ENCODE peak calls at places on chromosomes 1 and 21, in four cellular contexts. J, X, T and O are unnamed samples.

GRCh38 chr1:46188295-46189030 is 9.8 kb downstream of the POMGNT1 start:
- DNase-seq in T (peak), J (no peak), X (no peak), O (no peak)

GRCh38 chr1:61980561-61980960 is 214.1 kb upstream of the L1TD1 start:
- DNase-seq in X (no peak), J (no peak), T (no peak), O (no peak)

GRCh38 chr1:175900171-175900570 is 156.8 kb upstream of the TNR start:
- DNase-seq in J (no peak), X (no peak), T (no peak), O (no peak)

GRCh38 chr1:14804626-14805025 is 206.1 kb downstream of the KAZN start:
- DNase-seq in X (no peak), J (peak), T (no peak), O (no peak)

GRCh38 chr21:40847956-40848355 is 998 bp upstream of the DSCAM start:
- DNase-seq in X (no peak), J (no peak), T (no peak), O (no peak)

GRCh38 chr1:225848044-225848955 is 33.9 kb downstream of the TMEM63A start:
- DNase-seq in X (no peak), J (peak), T (no peak), O (peak)

GRCh38 chr21:16179732-16180131 is 449.9 kb downstream of the USP25 start:
- DNase-seq in X (no peak), T (no peak), J (no peak), O (no peak)

GRCh38 chr1:30907641-30908445 is 715 bp downstream of the SDC3 start:
- DNase-seq in X (no peak), T (peak), J (no peak), O (no peak)

GRCh38 chr1:44359234-44359937 is 4.3 kb upstream of the ERI3 start:
- DNase-seq in X (no peak), J (no peak), T (no peak), O (no peak)

GRCh38 chr21:25912402-25912746 is 177.6 kb downstream of the GABPA start:
- DNase-seq in X (no peak), J (no peak), T (no peak), O (no peak)

GRCh38 chr1:205592443-205593003 is 39.3 kb downstream of the ELK4 start:
- DNase-seq in X (no peak), T (peak), J (peak), O (no peak)

GRCh38 chr1:57591854-57592253 is 168.0 kb upstream of the DAB1 start:
- DNase-seq in T (no peak), X (no peak), J (no peak), O (no peak)

GRCh38 chr1:26324550-26324949 is 6.8 kb downstream of the CD52 start:
- DNase-seq in X (no peak), J (no peak), T (no peak), O (no peak)

GRCh38 chr1:15948600-15949452 is 27.1 kb downstream of the ZBTB17 start:
- DNase-seq in T (peak), X (no peak), J (no peak), O (no peak)

GRCh38 chr1:202957733-202958543 is at the start of gene ADIPOR1:
- DNase-seq in J (peak), X (peak), T (peak), O (peak)

GRCh38 chr1:46543761-46544560 is 7.5 kb downstream of the KNCN start:
- DNase-seq in T (no peak), X (no peak), J (no peak), O (no peak)

GRCh38 chr1:61207416-61207815 is 125.1 kb downstream of the NFIA start:
- DNase-seq in T (no peak), J (no peak), X (no peak), O (no peak)

GRCh38 chr1:178938959-178939317 is 68.1 kb upstream of the ANGPTL1 start:
- DNase-seq in T (peak), J (no peak), X (no peak), O (peak)

GRCh38 chr1:180696361-180696760 is 64.5 kb downstream of the XPR1 start:
- DNase-seq in J (no peak), X (no peak), T (no peak), O (no peak)

GRCh38 chr1:207925210-207925609 is 14.3 kb upstream of the CD34 start:
- DNase-seq in T (peak), X (peak), J (no peak), O (no peak)

GRCh38 chr1:35885961-35886558 is 3.1 kb downstream of the AGO1 start:
- DNase-seq in T (no peak), X (peak), J (peak), O (no peak)

GRCh38 chr1:85604598-85604997 is 24.0 kb downstream of the CCN1 start:
- DNase-seq in X (no peak), T (no peak), J (no peak), O (no peak)

GRCh38 chr1:202770135-202770534 is 38.1 kb downstream of the KDM5B start:
- DNase-seq in T (no peak), X (no peak), J (no peak), O (no peak)

GRCh38 chr1:103112535-103112934 is 4.2 kb upstream of the COL11A1 start:
- DNase-seq in X (no peak), T (no peak), J (no peak), O (no peak)

GRCh38 chr1:247535402-247535801 is 838 bp downstream of the OR2C3 start:
- DNase-seq in J (no peak), X (no peak), T (no peak), O (no peak)

GRCh38 chr1:58570094-58570493 is 7.0 kb downstream of the TACSTD2 start:
- DNase-seq in T (no peak), X (no peak), J (no peak), O (no peak)

GRCh38 chr1:64543831-64544230 is 73.9 kb downstream of the CACHD1 start:
- DNase-seq in X (no peak), J (no peak), T (no peak), O (no peak)

GRCh38 chr1:10538608-10539355 is 64.0 kb downstream of the PEX14 start:
- DNase-seq in X (no peak), J (no peak), T (peak), O (no peak)

GRCh38 chr1:182756423-182756822 is 33.1 kb upstream of the NPL start:
- DNase-seq in T (no peak), X (no peak), J (no peak), O (no peak)

GRCh38 chr1:45518910-45519309 is 2.8 kb downstream of the PRDX1 start:
- DNase-seq in J (peak), X (no peak), T (no peak), O (no peak)

GRCh38 chr1:39822146-39822545 is 33.5 kb upstream of the BMP8B start:
- DNase-seq in X (no peak), J (no peak), T (no peak), O (no peak)

GRCh38 chr1:23810818-23811420 is 10.4 kb upstream of the GALE start:
- DNase-seq in J (peak), X (peak), T (no peak), O (no peak)

GRCh38 chr1:91777196-91777595 is 108.8 kb downstream of the TGFBR3 start:
- DNase-seq in J (no peak), T (no peak), X (no peak), O (no peak)

GRCh38 chr21:34846601-34847112 is 177.9 kb downstream of the CLIC6 start:
- DNase-seq in T (no peak), J (no peak), X (peak), O (no peak)

GRCh38 chr1:245467804-245468203 is 313.0 kb downstream of the KIF26B start:
- DNase-seq in X (no peak), J (no peak), T (no peak), O (no peak)
- H3K27ac ChIP-seq in X (no peak), J (no peak), T (no peak), O (no peak)

GRCh38 chr1:17579951-17580939 is 40.7 kb downstream of the ARHGEF10L start:
- DNase-seq in T (no peak), X (no peak), J (no peak), O (no peak)
- H3K27ac ChIP-seq in T (peak), X (peak), J (no peak), O (no peak)

GRCh38 chr1:241827308-241827707 is 20.7 kb upstream of the EXO1 start:
- DNase-seq in X (no peak), T (no peak), J (no peak), O (no peak)

GRCh38 chr1:241823925-241824324 is 24.1 kb upstream of the EXO1 start:
- DNase-seq in T (no peak), X (no peak), J (no peak), O (no peak)

GRCh38 chr1:241822846-241823245 is 25.2 kb upstream of the EXO1 start:
- DNase-seq in X (no peak), J (no peak), T (no peak), O (no peak)

GRCh38 chr1:241828576-241828975 is 19.4 kb upstream of the EXO1 start:
- DNase-seq in J (no peak), T (no peak), X (no peak), O (no peak)

GRCh38 chr1:241825581-241825980 is 22.4 kb upstream of the EXO1 start:
- DNase-seq in J (no peak), T (no peak), X (no peak), O (no peak)
- H3K27ac ChIP-seq in J (no peak), T (no peak), X (no peak), O (no peak)

GRCh38 chr1:6354659-6355317 is 38.8 kb downstream of the ACOT7 start:
- DNase-seq in T (no peak), J (no peak), X (no peak), O (no peak)

GRCh38 chr1:6352138-6352563 is 41.4 kb downstream of the ACOT7 start:
- DNase-seq in T (no peak), J (no peak), X (no peak), O (no peak)

GRCh38 chr1:6351480-6352137 is 42.0 kb downstream of the ACOT7 start:
- DNase-seq in X (no peak), J (no peak), T (no peak), O (peak)

GRCh38 chr1:6353948-6354658 is 39.5 kb downstream of the ACOT7 start:
- DNase-seq in J (no peak), X (peak), T (no peak), O (no peak)

DNA sequence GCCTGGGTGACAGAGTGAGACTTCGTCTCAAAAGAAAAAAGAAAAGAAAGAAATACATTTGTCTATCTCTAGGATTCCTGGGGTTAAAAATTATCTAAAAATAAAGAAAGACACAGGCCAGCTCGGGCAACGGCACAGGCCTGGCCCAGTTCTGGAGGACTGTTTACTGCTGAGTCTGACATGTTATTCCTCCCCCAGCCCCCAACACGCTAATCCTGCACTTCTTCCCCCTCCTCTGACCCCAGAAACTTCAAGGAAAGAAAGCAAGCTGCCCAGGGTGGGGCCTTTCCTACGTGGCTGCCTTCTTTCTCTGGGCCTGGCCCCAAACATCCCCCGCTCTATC is 40.0 kb downstream of the ACOT7 start:
- DNase-seq in X (no peak), J (no peak), T (no peak), O (no peak)
- H3K27ac ChIP-seq in X (no peak), J (no peak), T (no peak), O (no peak)

GRCh38 chr1:3198371-3199287 is 129.6 kb downstream of the PRDM16 start:
- DNase-seq in J (no peak), X (peak), T (no peak), O (no peak)
- H3K27ac ChIP-seq in J (no peak), X (peak), T (peak), O (no peak)

DNA sequence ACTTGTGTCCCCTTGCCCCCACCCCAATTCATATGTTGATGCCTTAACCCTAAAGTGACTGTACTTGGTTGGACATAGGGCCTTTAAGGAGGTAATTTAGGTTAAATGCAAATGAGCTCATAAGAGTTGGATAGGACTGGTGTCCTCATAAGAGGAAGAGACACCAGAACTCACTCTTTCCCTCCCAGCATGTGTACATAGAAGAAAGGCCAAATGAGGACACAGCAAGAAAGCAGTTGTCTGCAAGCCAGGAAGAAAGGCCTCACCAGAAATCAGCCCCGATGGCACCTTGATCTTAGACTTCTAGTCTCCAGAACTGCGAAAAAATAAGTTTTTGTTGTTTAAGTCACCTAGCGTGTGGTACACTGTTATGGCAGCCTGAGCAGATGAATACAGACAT is 45.5 kb downstream of the RAB3GAP2 start:
- DNase-seq in J (no peak), T (no peak), X (no peak), O (no peak)
- H3K27ac ChIP-seq in J (no peak), T (no peak), X (no peak), O (no peak)

GRCh38 chr1:69436151-69436550 is 131.6 kb upstream of the LRRC7 start:
- DNase-seq in X (no peak), T (no peak), J (no peak), O (no peak)

GRCh38 chr1:69441496-69441895 is 126.2 kb upstream of the LRRC7 start:
- DNase-seq in J (no peak), T (no peak), X (no peak), O (no peak)
- H3K27ac ChIP-seq in J (no peak), T (no peak), X (no peak), O (no peak)